ENCODE peak calls at places on chromosomes 11 and 22, in six cellular contexts. O, A, W, K, Q and V are unnamed samples.

GRCh38 chr11:73185680-73186293 is 32.3 kb upstream of the P2RY2 start:
- DNase-seq in O (no peak), W (peak; percentile 96), K (no peak), A (no peak), Q (peak; percentile 18), V (peak; percentile 61)

GRCh38 chr11:103661991-103662390 is 374.4 kb upstream of the DDI1 start:
- DNase-seq in A (no peak), W (no peak), O (no peak), Q (no peak), K (no peak), V (no peak)

GRCh38 chr11:2818503-2818902 is 67.1 kb downstream of the CDKN1C start:
- DNase-seq in W (no peak), Q (no peak), K (no peak), O (no peak), A (no peak), V (no peak)

GRCh38 chr11:83006877-83007330 is 64.8 kb downstream of the RAB30 start:
- DNase-seq in O (no peak), W (no peak), A (peak; percentile 59), Q (no peak), K (no peak), V (no peak)

GRCh38 chr11:11444800-11445126 is 91.7 kb upstream of the CSNK2A3 start:
- DNase-seq in K (no peak), W (no peak), A (no peak), Q (no peak), O (no peak), V (no peak)

GRCh38 chr11:112024178-112024777 is 930 bp upstream of the DLAT start:
- DNase-seq in A (no peak), O (no peak), W (peak; percentile 1), K (peak; percentile 59), Q (no peak), V (no peak)

GRCh38 chr11:27465629-27466028 is 7.0 kb downstream of the LGR4 start:
- DNase-seq in Q (no peak), A (no peak), K (no peak), O (no peak), W (no peak), V (no peak)

GRCh38 chr11:27386176-27386575 is 23.2 kb upstream of the CCDC34 start:
- DNase-seq in K (no peak), O (no peak), A (no peak), W (no peak), Q (no peak), V (no peak)

DNA sequence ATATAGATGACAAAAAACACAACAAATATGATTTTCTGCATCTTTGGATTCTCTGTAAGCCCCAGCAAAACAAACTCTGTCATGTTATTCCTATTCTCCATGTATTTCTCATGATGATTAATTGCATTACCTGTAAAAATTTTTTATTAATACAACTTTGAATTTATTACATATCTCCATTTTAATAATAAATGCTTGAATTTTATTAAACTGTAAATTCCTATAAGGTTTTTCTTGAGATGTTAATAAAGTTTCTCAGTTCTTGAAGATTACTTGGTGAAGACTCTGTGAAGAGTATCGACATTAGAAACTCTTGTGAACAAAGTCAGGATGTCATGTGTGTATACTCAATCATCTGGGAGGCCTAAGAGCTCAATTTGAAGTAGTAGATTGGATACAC is at the start of gene OR4C46:
- DNase-seq in K (no peak), A (no peak), W (no peak), Q (no peak), O (no peak), V (no peak)
- H3K4me3 ChIP-seq in K (no peak within 1 kb of the TSS), A (no peak within 1 kb of the TSS), W (no peak within 1 kb of the TSS), Q (no peak within 1 kb of the TSS), O (no peak within 1 kb of the TSS), V (no peak within 1 kb of the TSS)

GRCh38 chr11:66881436-66881835 is 24.6 kb downstream of the LRFN4 start:
- DNase-seq in W (no peak), O (no peak), A (no peak), K (no peak), Q (no peak), V (no peak)
- TF ChIP-seq CTCF in W (no peak), O (no peak), A (no peak), K (no peak), Q (no peak), V (no peak)

DNA sequence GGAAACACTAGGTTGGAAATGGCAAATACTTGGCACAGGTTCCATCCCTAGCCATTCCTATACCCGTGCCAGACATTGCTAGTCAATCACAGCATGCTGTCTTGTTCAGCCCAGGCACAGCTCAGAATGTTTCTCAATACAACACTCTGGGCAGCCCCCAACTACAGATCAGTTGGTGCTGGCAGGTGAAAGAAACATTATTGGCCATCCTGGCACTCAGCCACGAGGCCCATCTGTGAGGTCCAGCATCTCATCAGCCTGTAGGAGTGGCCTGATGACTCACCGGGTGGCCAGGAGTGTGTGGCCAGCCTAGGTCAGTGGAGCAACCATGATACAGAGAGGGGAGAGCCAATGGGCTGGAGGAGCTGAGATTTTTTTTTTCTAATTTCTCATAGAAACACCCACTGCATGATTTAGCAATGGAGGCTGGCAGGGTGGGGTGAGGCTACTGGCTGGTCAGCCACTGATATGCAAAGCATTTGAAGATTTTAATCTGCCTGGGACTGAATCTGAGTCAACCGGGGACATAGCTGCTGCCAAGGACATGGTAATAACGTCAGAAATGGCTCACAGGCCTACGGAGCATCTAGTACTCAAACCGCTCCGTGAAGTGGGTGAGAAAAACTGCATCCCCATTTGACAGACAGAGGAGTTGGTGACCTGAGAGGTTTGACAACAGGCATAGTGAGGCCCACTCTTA is 5.4 kb downstream of the MYO18B start:
- DNase-seq in K (no peak), O (no peak), Q (peak; percentile 97), W (peak; percentile 93), A (no peak), V (peak; percentile 97)
- H3K4me3 ChIP-seq in K (no peak overlapping the region), O (no peak overlapping the region), Q (no peak overlapping the region), W (no peak overlapping the region), A (no peak overlapping the region), V (no peak overlapping the region)

GRCh38 chr11:8265681-8266241 is 2.1 kb upstream of the LMO1 start:
- DNase-seq in Q (no peak), W (no peak), K (no peak), A (no peak), O (no peak), V (no peak)
- TF ChIP-seq CTCF in Q (no peak), W (peak; percentile 20), K (no peak), A (no peak), O (no peak), V (peak; percentile 14)